ENCODE peak calls at places on chromosomes 12 and 14, in six cellular contexts. One of them, this sample, is unnamed.

GRCh38 chr12:47361389-47362031 is 281.8 kb upstream of the AMIGO2 start:
- DNase-seq in CD8-positive, alpha-beta T cell: peak; percentile 19
- DNase-seq in upper lobe of right lung: no peak
- DNase-seq in ovary: peak; percentile 46
- DNase-seq in heart right ventricle: no peak
- DNase-seq in left ventricle myocardium inferior: no peak
- DNase-seq in this sample: no peak

GRCh38 chr12:4286771-4287317 is 13.3 kb downstream of the CCND2 start:
- DNase-seq in CD8-positive, alpha-beta T cell: no peak
- DNase-seq in upper lobe of right lung: no peak
- DNase-seq in ovary: no peak
- DNase-seq in heart right ventricle: no peak
- DNase-seq in left ventricle myocardium inferior: no peak
- DNase-seq in this sample: no peak

GRCh38 chr12:70779250-70779649 is 141.3 kb downstream of the PTPRR start:
- DNase-seq in CD8-positive, alpha-beta T cell: no peak
- DNase-seq in upper lobe of right lung: no peak
- DNase-seq in ovary: no peak
- DNase-seq in heart right ventricle: no peak
- DNase-seq in left ventricle myocardium inferior: no peak
- DNase-seq in this sample: no peak

GRCh38 chr12:128814411-128815261 is 9.1 kb downstream of the SLC15A4 start:
- DNase-seq in CD8-positive, alpha-beta T cell: no peak
- DNase-seq in upper lobe of right lung: no peak
- DNase-seq in ovary: no peak
- DNase-seq in heart right ventricle: no peak
- DNase-seq in left ventricle myocardium inferior: no peak
- DNase-seq in this sample: peak; percentile 70

GRCh38 chr12:87300-87699 is 20.7 kb downstream of the IQSEC3 start:
- DNase-seq in CD8-positive, alpha-beta T cell: no peak
- DNase-seq in upper lobe of right lung: no peak
- DNase-seq in ovary: no peak
- DNase-seq in heart right ventricle: no peak
- DNase-seq in left ventricle myocardium inferior: no peak
- DNase-seq in this sample: no peak

GRCh38 chr14:23063601-23064000 is 6.3 kb upstream of the CDH24 start:
- DNase-seq in CD8-positive, alpha-beta T cell: no peak
- DNase-seq in upper lobe of right lung: no peak
- DNase-seq in ovary: no peak
- DNase-seq in heart right ventricle: no peak
- DNase-seq in left ventricle myocardium inferior: no peak
- DNase-seq in this sample: no peak

GRCh38 chr14:100042328-100042727 is 22.9 kb upstream of the EVL start:
- DNase-seq in CD8-positive, alpha-beta T cell: no peak
- DNase-seq in upper lobe of right lung: no peak
- DNase-seq in ovary: no peak
- DNase-seq in heart right ventricle: no peak
- DNase-seq in left ventricle myocardium inferior: no peak
- DNase-seq in this sample: no peak

GRCh38 chr12:93889516-93890202 is 212.5 kb downstream of the CRADD start:
- DNase-seq in CD8-positive, alpha-beta T cell: no peak
- DNase-seq in upper lobe of right lung: no peak
- DNase-seq in ovary: no peak
- DNase-seq in heart right ventricle: no peak
- DNase-seq in left ventricle myocardium inferior: no peak
- DNase-seq in this sample: no peak

GRCh38 chr14:91059576-91060471 is 617 bp downstream of the RPS6KA5 start:
- DNase-seq in CD8-positive, alpha-beta T cell: peak; percentile 59
- DNase-seq in upper lobe of right lung: peak; percentile 79
- DNase-seq in ovary: peak; percentile 25
- DNase-seq in heart right ventricle: peak; percentile 33
- DNase-seq in left ventricle myocardium inferior: no peak
- DNase-seq in this sample: peak; percentile 74

GRCh38 chr14:33357225-33358010 is 418.7 kb downstream of the NPAS3 start:
- DNase-seq in CD8-positive, alpha-beta T cell: no peak
- DNase-seq in upper lobe of right lung: no peak
- DNase-seq in ovary: no peak
- DNase-seq in heart right ventricle: no peak
- DNase-seq in left ventricle myocardium inferior: no peak
- DNase-seq in this sample: no peak

GRCh38 chr12:25054783-25055144 is 105.9 kb upstream of the BCAT1 start:
- DNase-seq in CD8-positive, alpha-beta T cell: peak; percentile 53
- DNase-seq in upper lobe of right lung: no peak
- DNase-seq in ovary: no peak
- DNase-seq in heart right ventricle: no peak
- DNase-seq in left ventricle myocardium inferior: no peak
- DNase-seq in this sample: no peak

GRCh38 chr12:13173537-13173936 is 23.0 kb upstream of the EMP1 start:
- DNase-seq in CD8-positive, alpha-beta T cell: no peak
- DNase-seq in upper lobe of right lung: no peak
- DNase-seq in ovary: no peak
- DNase-seq in heart right ventricle: peak; percentile 47
- DNase-seq in left ventricle myocardium inferior: peak; percentile 55
- DNase-seq in this sample: peak; percentile 82

GRCh38 chr12:124916370-124917134 is 2.1 kb upstream of the UBC start:
- DNase-seq in CD8-positive, alpha-beta T cell: no peak
- DNase-seq in upper lobe of right lung: no peak
- DNase-seq in ovary: peak; percentile 41
- DNase-seq in heart right ventricle: no peak
- DNase-seq in left ventricle myocardium inferior: peak; percentile 65
- DNase-seq in this sample: peak; percentile 84

GRCh38 chr14:61570188-61570960 is 124.9 kb upstream of the HIF1A start:
- DNase-seq in CD8-positive, alpha-beta T cell: no peak
- DNase-seq in upper lobe of right lung: no peak
- DNase-seq in ovary: no peak
- DNase-seq in heart right ventricle: no peak
- DNase-seq in left ventricle myocardium inferior: no peak
- DNase-seq in this sample: no peak

GRCh38 chr12:1318327-1319031 is 275.9 kb downstream of the FBXL14 start:
- DNase-seq in CD8-positive, alpha-beta T cell: no peak
- DNase-seq in upper lobe of right lung: no peak
- DNase-seq in ovary: no peak
- DNase-seq in heart right ventricle: peak; percentile 19
- DNase-seq in left ventricle myocardium inferior: no peak
- DNase-seq in this sample: peak; percentile 64

GRCh38 chr14:95157987-95158712 is 821 bp upstream of the DICER1 start:
- DNase-seq in CD8-positive, alpha-beta T cell: no peak
- DNase-seq in upper lobe of right lung: no peak
- DNase-seq in ovary: no peak
- DNase-seq in heart right ventricle: no peak
- DNase-seq in left ventricle myocardium inferior: no peak
- DNase-seq in this sample: peak; percentile 51

GRCh38 chr14:65850429-65851145 is 438.1 kb downstream of the FUT8 start:
- DNase-seq in CD8-positive, alpha-beta T cell: peak; percentile 50
- DNase-seq in upper lobe of right lung: no peak
- DNase-seq in ovary: no peak
- DNase-seq in heart right ventricle: no peak
- DNase-seq in left ventricle myocardium inferior: no peak
- DNase-seq in this sample: no peak

GRCh38 chr14:77014004-77014604 is 14.4 kb downstream of the IRF2BPL start:
- DNase-seq in CD8-positive, alpha-beta T cell: no peak
- DNase-seq in upper lobe of right lung: no peak
- DNase-seq in ovary: peak; percentile 83
- DNase-seq in heart right ventricle: peak; percentile 55
- DNase-seq in left ventricle myocardium inferior: peak; percentile 75
- DNase-seq in this sample: peak; percentile 61

GRCh38 chr14:53093206-53093605 is 59.9 kb downstream of the DDHD1 start:
- DNase-seq in CD8-positive, alpha-beta T cell: no peak
- DNase-seq in upper lobe of right lung: no peak
- DNase-seq in ovary: no peak
- DNase-seq in heart right ventricle: no peak
- DNase-seq in left ventricle myocardium inferior: no peak
- DNase-seq in this sample: no peak

GRCh38 chr12:124497039-124497438 is 70.4 kb downstream of the NCOR2 start:
- DNase-seq in CD8-positive, alpha-beta T cell: no peak
- DNase-seq in upper lobe of right lung: no peak
- DNase-seq in ovary: no peak
- DNase-seq in heart right ventricle: peak; percentile 34
- DNase-seq in left ventricle myocardium inferior: peak; percentile 52
- DNase-seq in this sample: peak; percentile 79

GRCh38 chr14:34439090-34439489 is 22.9 kb downstream of the SPTSSA start:
- DNase-seq in CD8-positive, alpha-beta T cell: no peak
- DNase-seq in upper lobe of right lung: no peak
- DNase-seq in ovary: no peak
- DNase-seq in heart right ventricle: no peak
- DNase-seq in left ventricle myocardium inferior: no peak
- DNase-seq in this sample: no peak

GRCh38 chr12:94535614-94535932 is 75.9 kb upstream of the CEP83 start:
- DNase-seq in CD8-positive, alpha-beta T cell: no peak
- DNase-seq in upper lobe of right lung: no peak
- DNase-seq in ovary: no peak
- DNase-seq in heart right ventricle: no peak
- DNase-seq in left ventricle myocardium inferior: no peak
- DNase-seq in this sample: no peak

GRCh38 chr12:67519824-67520433 is 128.6 kb upstream of the DYRK2 start:
- DNase-seq in CD8-positive, alpha-beta T cell: no peak
- DNase-seq in upper lobe of right lung: no peak
- DNase-seq in ovary: no peak
- DNase-seq in heart right ventricle: no peak
- DNase-seq in left ventricle myocardium inferior: no peak
- DNase-seq in this sample: no peak

GRCh38 chr12:19894803-19895202 is 455.5 kb downstream of the AEBP2 start:
- DNase-seq in CD8-positive, alpha-beta T cell: no peak
- DNase-seq in upper lobe of right lung: no peak
- DNase-seq in ovary: no peak
- DNase-seq in heart right ventricle: no peak
- DNase-seq in left ventricle myocardium inferior: no peak
- DNase-seq in this sample: no peak
- H3K27ac ChIP-seq in CD8-positive, alpha-beta T cell: no peak overlapping the region
- H3K27ac ChIP-seq in upper lobe of right lung: no peak overlapping the region
- H3K27ac ChIP-seq in ovary: no peak overlapping the region
- H3K27ac ChIP-seq in heart right ventricle: no peak overlapping the region
- H3K27ac ChIP-seq in left ventricle myocardium inferior: peak overlapping the region; percentile 71
- H3K27ac ChIP-seq in this sample: no peak overlapping the region

GRCh38 chr14:41739203-41739602 is 132.5 kb downstream of the LRFN5 start:
- DNase-seq in CD8-positive, alpha-beta T cell: no peak
- DNase-seq in upper lobe of right lung: no peak
- DNase-seq in ovary: no peak
- DNase-seq in heart right ventricle: no peak
- DNase-seq in left ventricle myocardium inferior: no peak
- DNase-seq in this sample: no peak
- H3K27ac ChIP-seq in CD8-positive, alpha-beta T cell: no peak overlapping the region
- H3K27ac ChIP-seq in upper lobe of right lung: no peak overlapping the region
- H3K27ac ChIP-seq in ovary: no peak overlapping the region
- H3K27ac ChIP-seq in heart right ventricle: no peak overlapping the region
- H3K27ac ChIP-seq in left ventricle myocardium inferior: no peak overlapping the region
- H3K27ac ChIP-seq in this sample: no peak overlapping the region

DNA sequence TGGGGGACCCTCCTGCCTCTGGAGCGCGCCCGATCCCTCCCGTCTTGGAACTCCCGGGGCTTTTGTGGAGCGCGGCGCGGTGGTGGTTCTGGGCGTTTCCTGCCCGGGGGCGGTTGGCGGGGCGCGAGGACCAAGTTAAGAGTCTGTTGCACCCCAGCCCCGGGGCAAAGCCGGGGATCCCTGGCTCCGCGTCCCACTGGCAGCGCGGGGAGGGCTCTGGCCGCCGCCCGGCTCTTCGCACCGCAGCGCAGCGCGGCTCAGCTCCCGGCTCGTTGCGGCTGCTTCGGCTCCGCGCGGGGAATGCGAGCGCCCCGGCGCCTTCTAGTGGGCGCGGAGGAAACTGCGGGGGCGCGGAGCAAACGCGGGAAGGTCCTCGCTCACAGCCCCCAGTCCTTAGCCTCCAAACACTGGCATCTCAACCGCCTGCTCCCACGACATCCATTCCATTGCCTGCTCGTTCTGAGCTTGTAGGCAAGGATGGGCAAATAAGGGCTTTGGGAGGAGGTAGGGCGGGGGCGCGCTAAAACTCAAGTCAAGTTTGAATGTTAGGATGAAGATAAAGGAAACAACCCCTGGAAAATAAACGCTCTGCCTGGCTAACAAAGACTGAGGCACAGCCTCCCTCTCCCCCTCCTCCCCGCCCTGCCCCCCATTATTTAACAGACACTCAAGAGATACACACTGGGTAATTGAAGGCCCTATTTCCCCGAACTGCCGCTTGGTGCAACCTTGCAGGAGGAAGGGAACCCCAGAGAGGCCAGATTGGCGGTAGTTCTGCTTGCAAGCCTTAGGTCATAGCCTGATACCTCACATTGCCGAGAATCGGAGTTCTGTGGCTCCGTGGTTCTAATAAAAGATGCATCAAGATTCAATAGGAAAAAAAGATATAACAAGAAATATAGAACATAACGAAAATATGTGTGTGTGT is at the start of gene B4GALNT1:
- DNase-seq in CD8-positive, alpha-beta T cell: peak; percentile 70
- DNase-seq in upper lobe of right lung: peak; percentile 81
- DNase-seq in ovary: no peak
- DNase-seq in heart right ventricle: peak; percentile 71
- DNase-seq in left ventricle myocardium inferior: peak; percentile 64
- DNase-seq in this sample: peak; percentile 85
- H3K27ac ChIP-seq in CD8-positive, alpha-beta T cell: no peak within 1 kb of the TSS
- H3K27ac ChIP-seq in upper lobe of right lung: no peak within 1 kb of the TSS
- H3K27ac ChIP-seq in ovary: no peak within 1 kb of the TSS
- H3K27ac ChIP-seq in heart right ventricle: no peak within 1 kb of the TSS
- H3K27ac ChIP-seq in left ventricle myocardium inferior: peak within 1 kb of the TSS; percentile 55
- H3K27ac ChIP-seq in this sample: no peak within 1 kb of the TSS

DNA sequence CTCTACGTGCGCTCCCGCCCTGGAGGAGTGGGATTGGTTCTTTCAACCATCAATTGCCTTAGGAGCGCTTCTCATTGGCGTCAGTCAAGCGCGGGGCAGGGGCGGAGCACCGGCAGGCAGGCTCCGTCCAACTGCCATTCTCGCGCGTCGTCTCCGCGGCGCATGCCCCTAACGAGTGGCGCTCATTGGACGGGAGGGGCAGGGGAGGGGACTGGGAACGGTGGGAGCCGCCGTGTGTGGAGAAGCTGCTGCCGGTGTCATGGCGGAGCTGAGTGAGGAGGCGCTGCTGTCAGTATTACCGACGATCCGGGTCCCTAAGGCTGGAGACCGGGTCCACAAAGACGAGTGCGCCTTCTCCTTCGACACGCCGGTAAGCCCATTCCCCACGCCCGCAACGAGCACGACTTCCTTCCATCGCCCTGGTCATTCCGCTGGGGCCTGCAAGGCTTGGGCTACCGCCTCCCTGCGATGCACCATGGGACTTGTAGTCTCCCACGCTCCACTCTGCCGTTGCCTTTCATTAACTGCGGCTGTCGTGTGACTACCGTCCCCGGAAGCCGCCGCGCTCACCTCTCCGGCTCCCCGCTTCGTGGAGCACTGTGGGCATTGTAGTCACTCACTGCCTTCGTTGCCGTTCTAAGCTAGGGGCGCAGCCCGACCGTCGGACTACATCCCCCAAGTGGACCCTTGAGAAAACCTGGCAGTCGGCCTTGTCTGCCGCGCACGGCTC is at the start of gene USP5:
- DNase-seq in CD8-positive, alpha-beta T cell: peak; percentile 96
- DNase-seq in upper lobe of right lung: peak; percentile 100
- DNase-seq in ovary: peak; percentile 98
- DNase-seq in heart right ventricle: peak; percentile 99
- DNase-seq in left ventricle myocardium inferior: peak; percentile 99
- DNase-seq in this sample: peak; percentile 99
- H3K27ac ChIP-seq in CD8-positive, alpha-beta T cell: peak within 1 kb of the TSS; percentile 78
- H3K27ac ChIP-seq in upper lobe of right lung: peak within 1 kb of the TSS; percentile 96
- H3K27ac ChIP-seq in ovary: peak within 1 kb of the TSS; percentile 48
- H3K27ac ChIP-seq in heart right ventricle: peak within 1 kb of the TSS; percentile 18
- H3K27ac ChIP-seq in left ventricle myocardium inferior: peak within 1 kb of the TSS; percentile 100
- H3K27ac ChIP-seq in this sample: peak within 1 kb of the TSS; percentile 87

This sample was measured in right cardiac atrium.